ENCODE peak calls at places on chromosome 22, in eight cellular contexts. C is breast epithelium, T is ovary, O is GM12878, D is right lobe of liver, K is IMR-90, P is heart left ventricle, A is prostate gland. Q is an unnamed sample. For H3K36me3, the result is how much of the 10 kb centered on the place peaks cover.

GRCh38 chr22:27144345-27144744 is 487.0 kb downstream of the MIAT start:
- DNase-seq in C (no peak), T (no peak), O (no peak), D (no peak), K (no peak), P (no peak), A (no peak), Q (no peak)

GRCh38 chr22:33038131-33038772 is 19.9 kb downstream of the SYN3 start:
- DNase-seq in C (no peak), T (no peak), O (no peak), D (no peak), K (no peak), P (no peak), A (no peak), Q (no peak)

GRCh38 chr22:46542011-46542985 is 4.9 kb upstream of the CELSR1 start:
- DNase-seq in C (no peak), T (peak), O (peak), D (peak), K (peak), P (peak), A (peak), Q (peak)

GRCh38 chr22:32991353-32992115 is 66.6 kb downstream of the SYN3 start:
- DNase-seq in C (no peak), T (no peak), O (no peak), D (no peak), K (no peak), P (peak), A (peak), Q (no peak)

GRCh38 chr22:44845191-44845590 is 92.8 kb downstream of the ARHGAP8 start:
- DNase-seq in C (no peak), T (no peak), O (no peak), D (no peak), K (no peak), P (no peak), A (no peak), Q (no peak)

GRCh38 chr22:38107692-38108515 is 2.6 kb downstream of the BAIAP2L2 start:
- DNase-seq in C (no peak), T (no peak), O (no peak), D (peak), K (no peak), P (no peak), A (no peak), Q (peak)

GRCh38 chr22:46575915-46576555 is 38.6 kb upstream of the CELSR1 start:
- DNase-seq in C (no peak), T (no peak), O (no peak), D (peak), K (no peak), P (peak), A (no peak), Q (no peak)

GRCh38 chr22:30611197-30611596 is 4.2 kb downstream of the TCN2 start:
- DNase-seq in C (no peak), T (no peak), O (no peak), D (no peak), K (peak), P (no peak), A (no peak), Q (no peak)

DNA sequence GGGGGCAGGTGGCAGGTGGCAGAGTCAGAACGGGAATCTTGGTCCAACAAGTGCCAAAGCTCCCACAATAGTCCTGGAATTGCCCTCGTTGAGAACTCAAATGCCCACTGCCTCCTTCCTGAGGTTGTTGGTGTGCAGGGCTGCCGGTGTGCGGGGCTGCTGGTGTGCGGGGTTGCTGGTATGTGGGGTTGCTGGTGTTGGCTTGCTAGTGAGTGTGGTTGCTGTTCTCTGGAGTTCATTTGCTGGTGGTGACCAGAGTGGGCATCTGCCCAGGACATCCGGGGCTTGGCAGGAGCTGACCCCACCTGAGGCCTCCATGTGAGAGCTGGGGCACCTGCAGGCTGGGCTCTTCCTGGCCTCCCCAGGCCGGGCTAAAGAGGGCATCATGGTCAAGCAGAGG is 14.0 kb upstream of the MPPED1 start:
- DNase-seq in C (no peak), T (no peak), O (no peak), D (no peak), K (no peak), P (no peak), A (no peak), Q (no peak)
- H3K36me3 ChIP-seq in C (under half), T (under half), O (under half), D (under half), K (under half), P (under half), A (under half), Q (under half)

DNA sequence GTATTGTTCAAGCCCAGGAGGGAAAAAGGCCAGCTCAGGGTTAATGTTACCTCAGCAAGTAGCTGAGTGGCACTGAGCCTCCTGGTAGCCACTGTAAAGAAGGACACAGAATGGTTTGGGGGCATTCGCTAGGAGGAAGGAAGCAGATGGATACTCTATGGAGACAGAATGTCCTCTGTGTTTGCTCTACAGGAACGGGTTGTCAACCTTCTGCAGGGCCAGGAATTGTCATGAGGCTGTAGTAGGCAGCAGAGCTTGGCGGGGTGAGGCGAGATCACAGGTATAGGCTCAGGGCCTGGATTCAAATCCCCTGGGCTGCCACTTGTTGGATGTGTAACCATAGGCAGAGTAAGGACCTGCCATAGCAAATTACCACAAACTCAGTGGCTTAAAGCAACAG is 3.0 kb upstream of the LRRC75B start:
- DNase-seq in C (no peak), T (no peak), O (no peak), D (no peak), K (no peak), P (no peak), A (peak), Q (no peak)
- H3K27ac ChIP-seq in C (peak), T (no peak), O (no peak), D (no peak), K (no peak), P (no peak), A (peak), Q (no peak)

DNA sequence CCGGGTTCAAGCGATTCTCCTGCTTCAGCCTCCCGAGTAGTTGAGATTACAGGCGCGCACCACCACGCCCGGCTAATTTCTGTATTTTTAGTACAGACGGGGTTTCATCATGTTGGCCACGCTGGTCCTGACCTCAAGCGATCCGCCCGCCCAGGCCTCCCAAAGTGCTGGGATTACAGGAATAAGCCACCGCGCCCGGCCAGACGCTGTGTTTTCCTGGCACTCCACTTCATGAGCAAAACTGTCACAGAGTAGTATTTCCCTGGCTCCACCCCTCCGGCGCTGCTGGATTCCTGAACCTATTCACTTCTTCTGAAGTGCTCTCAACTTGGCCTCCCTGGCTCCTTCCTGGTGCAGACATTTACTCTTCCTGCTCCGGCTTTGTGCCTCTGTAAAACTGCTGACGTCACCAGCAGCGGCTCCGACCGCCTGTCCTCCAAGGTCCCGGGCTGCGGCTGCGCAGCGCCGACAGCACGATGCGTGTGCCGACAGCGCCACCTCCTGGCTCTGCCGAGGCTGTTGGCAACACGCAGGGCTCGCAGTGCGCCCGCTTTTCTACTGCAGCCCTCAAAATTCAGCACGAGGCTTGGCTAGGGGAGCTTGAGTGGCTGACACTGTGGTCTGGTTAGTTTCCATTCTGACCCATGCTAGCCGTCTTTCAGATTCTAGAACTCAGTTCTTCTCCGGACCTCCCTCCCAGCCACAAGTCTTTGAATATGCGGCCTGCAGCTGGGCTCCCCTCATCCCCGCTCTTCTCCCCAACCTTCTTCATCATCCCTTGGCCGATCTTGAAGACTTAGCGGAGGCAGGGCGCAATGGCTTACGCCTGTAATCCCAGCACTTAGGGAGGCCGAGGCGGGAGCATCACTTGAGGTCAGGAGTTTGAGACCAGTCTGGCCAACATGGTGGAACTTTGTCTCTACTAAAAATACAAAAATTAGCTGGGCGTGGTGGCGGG is 36.6 kb downstream of the APOL3 start:
- DNase-seq in C (peak), T (peak), O (peak), D (peak), K (peak), P (peak), A (peak), Q (peak)
- TF ChIP-seq POLR2A in C (no peak), T (peak), O (peak), D (peak), K (peak), P (no peak), A (peak), Q (no peak)

DNA sequence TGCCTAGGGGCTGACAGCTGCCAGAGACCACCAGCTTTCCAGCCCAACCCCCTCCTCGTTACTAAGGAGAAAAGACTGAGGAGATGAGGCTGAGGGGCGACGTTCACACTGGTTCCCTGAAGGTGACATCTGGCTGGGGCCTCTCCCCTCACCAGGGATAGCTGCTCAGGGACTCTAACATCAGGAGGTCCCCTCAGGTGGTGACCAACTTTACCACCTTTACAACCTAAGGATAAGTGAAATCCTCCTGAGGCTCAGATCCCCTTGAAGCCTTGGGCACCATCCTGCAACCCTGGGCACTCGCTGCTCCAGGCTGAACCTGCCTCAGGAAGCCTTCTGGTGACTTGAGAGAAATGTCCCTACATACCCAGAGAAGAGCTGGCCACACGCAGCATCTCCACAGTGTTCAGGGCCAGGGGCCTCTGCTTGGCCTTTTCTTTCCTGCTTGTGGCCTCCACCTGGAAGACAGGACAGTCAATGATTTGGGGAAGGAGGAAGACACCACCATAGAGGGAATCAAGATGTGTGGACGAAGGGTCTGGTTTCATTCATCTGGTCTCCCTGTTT is 12.4 kb upstream of the PPM1F start:
- DNase-seq in C (no peak), T (no peak), O (no peak), D (no peak), K (no peak), P (no peak), A (no peak), Q (no peak)
- H3K36me3 ChIP-seq in C (under half), T (under half), O (under half), D (under half), K (half or more), P (under half), A (under half), Q (half or more)

GRCh38 chr22:39283312-39284141 is 35.9 kb downstream of the RPL3 start:
- DNase-seq in C (peak), T (no peak), O (no peak), D (peak), K (peak), P (peak), A (no peak), Q (peak)
- H3K27ac ChIP-seq in C (peak), T (no peak), O (no peak), D (peak), K (peak), P (peak), A (no peak), Q (peak)

DNA sequence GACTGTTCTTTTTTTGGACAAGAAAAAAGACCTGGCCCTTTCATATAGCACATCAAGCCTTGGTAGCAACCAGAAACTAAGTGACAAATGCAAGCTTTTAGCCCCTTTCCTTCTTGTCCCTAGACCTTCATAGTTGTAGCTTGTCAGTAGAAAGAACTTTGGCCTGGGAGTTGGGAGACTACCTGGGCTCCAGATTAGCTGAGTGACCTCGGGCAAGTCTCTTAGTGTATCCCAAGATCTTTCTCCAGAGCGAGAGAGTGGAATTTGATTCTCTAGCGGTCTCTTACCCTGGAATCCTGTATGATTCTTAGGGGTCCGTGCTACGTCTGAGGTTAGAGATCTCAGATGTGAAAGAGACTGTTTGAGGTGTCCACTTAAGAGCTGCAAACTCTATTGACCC is 59.0 kb downstream of the ZNRF3 start:
- DNase-seq in C (no peak), T (no peak), O (no peak), D (no peak), K (no peak), P (no peak), A (no peak), Q (no peak)
- TF ChIP-seq POLR2A in C (no peak), T (no peak), O (no peak), D (no peak), K (no peak), P (no peak), A (no peak), Q (no peak)

GRCh38 chr22:19378362-19378711 is 53.2 kb downstream of the HIRA start:
- DNase-seq in C (no peak), T (no peak), O (no peak), D (peak), K (no peak), P (no peak), A (no peak), Q (no peak)
- H3K36me3 ChIP-seq in C (under half), T (under half), O (under half), D (under half), K (half or more), P (under half), A (under half), Q (half or more)

Q was measured in stomach.